ENCODE peak calls at places on chromosome 21, in six cellular contexts. C is sigmoid colon, H is H1, D is K562, S is SK-N-MC, T is endothelial cell of umbilical vein. Y is an unnamed sample.

GRCh38 chr21:34908424-34909055 is 140.6 kb downstream of the RUNX1 start:
- DNase-seq in C (peak), S (no peak), D (peak), H (no peak), T (no peak), Y (no peak)

GRCh38 chr21:20998456-20998789 is 214 bp downstream of the NCAM2 start:
- DNase-seq in T (peak), D (no peak), H (no peak), S (no peak), C (no peak), Y (no peak)

GRCh38 chr21:41501919-41502318 is 6.0 kb downstream of the TMPRSS2 start:
- DNase-seq in S (no peak), H (no peak), D (no peak), T (no peak), C (no peak), Y (no peak)

GRCh38 chr21:33496345-33496744 is 4.8 kb upstream of the DNAJC28 start:
- DNase-seq in D (peak), S (no peak), T (no peak), C (no peak), H (no peak), Y (no peak)

GRCh38 chr21:14773777-14774345 is 227.7 kb upstream of the SAMSN1 start:
- DNase-seq in D (peak), S (peak), T (peak), C (peak), H (peak), Y (peak)

GRCh38 chr21:36010801-36011200 is 49.5 kb downstream of the SETD4 start:
- DNase-seq in D (no peak), H (no peak), S (no peak), T (no peak), C (peak), Y (no peak)

GRCh38 chr21:28325618-28326017 is 667.1 kb downstream of the LTN1 start:
- DNase-seq in T (no peak), S (no peak), C (no peak), D (no peak), H (peak), Y (no peak)

GRCh38 chr21:34983680-34984086 is 65.4 kb downstream of the RUNX1 start:
- DNase-seq in T (peak), C (no peak), H (no peak), S (no peak), D (peak), Y (no peak)

GRCh38 chr21:15853126-15853525 is 123.3 kb downstream of the USP25 start:
- DNase-seq in S (no peak), C (no peak), T (no peak), D (no peak), H (no peak), Y (no peak)

GRCh38 chr21:32826317-32827167 is 55.0 kb upstream of the PAXBP1 start:
- DNase-seq in H (no peak), D (peak), S (peak), C (no peak), T (peak), Y (peak)

GRCh38 chr21:26572668-26573381 is at the start of gene CYYR1:
- DNase-seq in H (peak), C (no peak), S (no peak), D (no peak), T (peak), Y (no peak)

GRCh38 chr21:33824156-33824941 is 91.3 kb downstream of the ATP5PO start:
- DNase-seq in D (no peak), T (no peak), S (no peak), H (no peak), C (no peak), Y (no peak)

GRCh38 chr21:33893917-33894316 is 21.7 kb downstream of the ATP5PO start:
- DNase-seq in D (no peak), T (no peak), C (no peak), H (no peak), S (no peak), Y (no peak)

GRCh38 chr21:29351691-29352090 is 53.0 kb downstream of the BACH1 start:
- DNase-seq in T (no peak), H (no peak), C (no peak), D (no peak), S (no peak), Y (no peak)

GRCh38 chr21:17548262-17548661 is 35.4 kb downstream of the CXADR start:
- DNase-seq in D (no peak), C (no peak), H (no peak), T (no peak), S (no peak), Y (no peak)

GRCh38 chr21:34864370-34865209 is 184.5 kb downstream of the RUNX1 start:
- DNase-seq in H (no peak), C (no peak), D (no peak), S (no peak), T (no peak), Y (no peak)

GRCh38 chr21:33572350-33572749 is 16.1 kb downstream of the DONSON start:
- DNase-seq in S (no peak), H (no peak), D (no peak), T (peak), C (no peak), Y (no peak)

GRCh38 chr21:27301216-27301615 is 334.3 kb upstream of the ADAMTS5 start:
- DNase-seq in H (no peak), C (no peak), D (no peak), S (no peak), T (no peak), Y (no peak)

GRCh38 chr21:36310016-36310415 is 10.0 kb upstream of the MORC3 start:
- DNase-seq in S (no peak), D (no peak), T (no peak), H (no peak), C (no peak), Y (no peak)

GRCh38 chr21:20443558-20444155 is 554.6 kb upstream of the NCAM2 start:
- DNase-seq in D (peak), C (no peak), T (no peak), H (no peak), S (no peak), Y (no peak)

GRCh38 chr21:33211732-33212131 is 18.0 kb upstream of the IFNAR2 start:
- DNase-seq in D (no peak), H (no peak), S (no peak), C (no peak), T (no peak), Y (no peak)

GRCh38 chr21:16587671-16588379 is 858.0 kb downstream of the USP25 start:
- DNase-seq in S (no peak), T (peak), D (no peak), C (peak), H (no peak), Y (no peak)

GRCh38 chr21:35366348-35367085 is 317.4 kb upstream of the RUNX1 start:
- DNase-seq in S (no peak), H (no peak), D (no peak), T (no peak), C (peak), Y (no peak)

GRCh38 chr21:31557956-31558838 is 101.3 kb upstream of the SOD1 start:
- DNase-seq in T (no peak), S (no peak), D (no peak), H (no peak), C (no peak), Y (no peak)
- TF ChIP-seq POLR2AphosphoS5 in T (no peak), S (no peak), D (no peak), H (no peak), C (no peak), Y (no peak)

GRCh38 chr21:45296638-45297037 is 8.9 kb upstream of the POFUT2 start:
- DNase-seq in C (peak), S (no peak), T (no peak), D (no peak), H (no peak), Y (no peak)

GRCh38 chr21:45293726-45294401 is 6.2 kb upstream of the POFUT2 start:
- DNase-seq in T (no peak), S (no peak), H (no peak), D (no peak), C (peak), Y (no peak)

GRCh38 chr21:45294509-45295291 is 7.0 kb upstream of the POFUT2 start:
- DNase-seq in D (peak), T (peak), H (no peak), C (peak), S (peak), Y (no peak)

GRCh38 chr21:45297329-45297728 is 9.6 kb upstream of the POFUT2 start:
- DNase-seq in H (no peak), T (no peak), S (no peak), C (peak), D (no peak), Y (no peak)

GRCh38 chr21:45295576-45296365 is 8.1 kb upstream of the POFUT2 start:
- DNase-seq in S (peak), D (no peak), T (no peak), H (no peak), C (peak), Y (no peak)
- TF ChIP-seq POLR2AphosphoS5 in S (no peak), D (no peak), T (no peak), H (no peak), C (peak), Y (no peak)

GRCh38 chr21:44871576-44872265 is 1.8 kb downstream of the PTTG1IP start:
- DNase-seq in T (peak), C (peak), D (peak), S (no peak), H (no peak), Y (no peak)
- TF ChIP-seq POLR2AphosphoS5 in T (no peak), C (peak), D (no peak), S (no peak), H (no peak), Y (no peak)

GRCh38 chr21:25458484-25458883 is 148.8 kb downstream of the MRPL39 start:
- DNase-seq in D (no peak), T (no peak), C (no peak), H (no peak), S (no peak), Y (no peak)
- TF ChIP-seq POLR2AphosphoS5 in D (no peak), T (no peak), C (no peak), H (no peak), S (no peak), Y (no peak)

GRCh38 chr21:42637602-42638041 is 15.8 kb upstream of the PDE9A start:
- DNase-seq in H (no peak), C (no peak), D (no peak), T (no peak), S (no peak), Y (no peak)

GRCh38 chr21:42638266-42638863 is 15.1 kb upstream of the PDE9A start:
- DNase-seq in C (no peak), D (no peak), T (no peak), S (no peak), H (no peak), Y (no peak)

GRCh38 chr21:42635848-42636534 is 17.4 kb upstream of the PDE9A start:
- DNase-seq in S (no peak), C (no peak), D (no peak), T (no peak), H (no peak), Y (no peak)

GRCh38 chr21:42636535-42636914 is 16.9 kb upstream of the PDE9A start:
- DNase-seq in S (no peak), T (no peak), H (no peak), C (no peak), D (no peak), Y (no peak)

GRCh38 chr21:42636931-42637601 is 16.4 kb upstream of the PDE9A start:
- DNase-seq in C (no peak), S (no peak), T (no peak), H (no peak), D (no peak), Y (no peak)
- TF ChIP-seq POLR2AphosphoS5 in C (no peak), S (no peak), T (no peak), H (no peak), D (no peak), Y (no peak)

GRCh38 chr21:38660333-38661295 is 145.1 kb upstream of the ETS2 start:
- DNase-seq in S (no peak), D (no peak), T (no peak), H (no peak), C (no peak), Y (no peak)
- TF ChIP-seq POLR2AphosphoS5 in S (no peak), D (no peak), T (no peak), H (no peak), C (no peak), Y (no peak)

GRCh38 chr21:39183272-39184049 is at the start of gene PSMG1:
- DNase-seq in C (peak), T (peak), H (peak), D (peak), S (peak), Y (peak)
- TF ChIP-seq POLR2AphosphoS5 in C (peak), T (peak), H (peak), D (peak), S (peak), Y (peak)

DNA sequence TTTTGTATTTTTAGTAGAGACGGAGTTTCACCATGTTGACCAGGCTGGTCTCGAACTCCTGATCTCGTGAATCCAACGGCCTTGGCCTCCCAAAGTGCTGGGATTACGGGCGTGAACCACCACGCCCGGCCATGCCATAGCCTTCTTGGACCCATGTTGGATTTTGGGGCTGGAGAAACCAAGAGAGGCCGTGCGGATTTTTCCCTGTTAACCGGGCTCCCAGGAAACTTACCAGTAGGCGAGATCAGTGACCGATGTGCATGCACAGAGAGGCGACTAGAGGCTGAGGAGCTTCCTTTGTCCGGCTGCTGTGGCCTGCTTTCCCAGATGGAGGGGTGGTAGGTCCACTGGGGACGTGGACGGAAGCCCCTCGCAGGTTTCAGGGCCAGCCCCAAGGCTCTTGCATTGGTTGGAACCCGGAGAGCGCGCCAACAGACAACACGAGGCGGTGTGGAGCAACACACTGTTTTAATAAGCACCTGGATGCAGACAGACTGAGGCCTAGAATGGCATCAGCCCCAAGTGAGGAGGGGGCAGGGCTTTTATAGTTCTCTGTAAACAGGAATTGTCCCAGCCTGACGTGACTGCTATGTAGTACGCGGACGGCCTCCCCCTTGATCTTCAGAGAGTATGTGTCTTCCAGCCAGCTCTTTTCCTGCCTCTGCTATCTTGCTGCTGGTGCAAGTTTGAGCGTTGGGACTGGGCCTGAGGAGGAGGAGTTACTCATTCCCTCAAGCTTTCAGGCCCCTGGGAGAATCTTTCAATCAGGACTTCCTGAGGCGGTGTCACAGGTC is at the start of gene ERVH48-1:
- DNase-seq in D (peak), S (no peak), C (no peak), H (no peak), T (no peak), Y (no peak)
- TF ChIP-seq POLR2AphosphoS5 in D (no peak), S (no peak), C (no peak), H (no peak), T (no peak), Y (no peak)